ENCODE peak calls at places on chromosomes 1 and 21, in four cellular contexts. B is K562, N is HCT116, C is HepG2. A is an unnamed sample.

GRCh38 chr1:24021403-24022266 is 41.5 kb upstream of the SRSF10 start:
- DNase-seq in B (no peak), N (no peak), C (peak), A (no peak)

GRCh38 chr1:87061742-87062156 is 147.3 kb downstream of the HS2ST1 start:
- DNase-seq in B (no peak), N (no peak), C (no peak), A (no peak)

GRCh38 chr1:99507906-99508732 is 137.8 kb upstream of the PALMD start:
- DNase-seq in B (no peak), N (no peak), C (no peak), A (no peak)

GRCh38 chr1:37484325-37485051 is 10.1 kb downstream of the ZC3H12A start:
- DNase-seq in B (no peak), N (no peak), C (no peak), A (no peak)

GRCh38 chr1:168428063-168428731 is 115.6 kb downstream of the XCL2 start:
- DNase-seq in B (no peak), N (no peak), C (no peak), A (peak)

GRCh38 chr1:235663628-235664027 is 14.0 kb upstream of the GNG4 start:
- DNase-seq in B (no peak), N (no peak), C (no peak), A (no peak)

GRCh38 chr1:53153752-53154151 is 11.3 kb upstream of the SLC1A7 start:
- DNase-seq in B (no peak), N (no peak), C (no peak), A (no peak)

GRCh38 chr1:9689971-9690381 is 38.4 kb downstream of the PIK3CD start:
- DNase-seq in B (peak), N (no peak), C (no peak), A (peak)

GRCh38 chr1:163365186-163365585 is 43.4 kb downstream of the NUF2 start:
- DNase-seq in B (no peak), N (no peak), C (no peak), A (no peak)

GRCh38 chr1:27148591-27148990 is 6.3 kb downstream of the SLC9A1 start:
- DNase-seq in B (no peak), N (no peak), C (no peak), A (no peak)

GRCh38 chr21:29300547-29301138 is 1.9 kb downstream of the BACH1 start:
- DNase-seq in B (no peak), N (no peak), C (no peak), A (no peak)

GRCh38 chr1:104797982-104798381 is 1048.3 kb downstream of the AMY1C start:
- DNase-seq in B (no peak), N (no peak), C (no peak), A (no peak)

GRCh38 chr1:61132176-61133047 is 50.1 kb downstream of the NFIA start:
- DNase-seq in B (no peak), N (no peak), C (no peak), A (no peak)

GRCh38 chr1:4494558-4494957 is 159.9 kb upstream of the AJAP1 start:
- DNase-seq in B (peak), N (no peak), C (no peak), A (peak)

GRCh38 chr1:161440312-161440894 is 64.9 kb upstream of the FCGR2A start:
- DNase-seq in B (peak), N (no peak), C (peak), A (peak)

GRCh38 chr1:194723067-194723466 is 1536.7 kb upstream of the B3GALT2 start:
- DNase-seq in B (no peak), N (no peak), C (no peak), A (no peak)

GRCh38 chr1:52296345-52296744 is 69.7 kb downstream of the CC2D1B start:
- DNase-seq in B (peak), N (peak), C (peak), A (peak)

GRCh38 chr1:244801246-244801645 is 34.2 kb upstream of the COX20 start:
- DNase-seq in B (peak), N (peak), C (peak), A (peak)

GRCh38 chr1:227234998-227235405 is 83.3 kb downstream of the CDC42BPA start:
- DNase-seq in B (peak), N (peak), C (peak), A (peak)

GRCh38 chr1:99173900-99174299 is 90.4 kb upstream of the PLPPR4 start:
- DNase-seq in B (no peak), N (no peak), C (no peak), A (no peak)

GRCh38 chr1:25117233-25117823 is 115.0 kb downstream of the SYF2 start:
- DNase-seq in B (peak), N (peak), C (peak), A (no peak)

GRCh38 chr1:230207598-230207997 is 140.6 kb downstream of the GALNT2 start:
- DNase-seq in B (no peak), N (no peak), C (no peak), A (no peak)
- H3K27ac ChIP-seq in B (no peak), N (no peak), C (no peak), A (no peak)

DNA sequence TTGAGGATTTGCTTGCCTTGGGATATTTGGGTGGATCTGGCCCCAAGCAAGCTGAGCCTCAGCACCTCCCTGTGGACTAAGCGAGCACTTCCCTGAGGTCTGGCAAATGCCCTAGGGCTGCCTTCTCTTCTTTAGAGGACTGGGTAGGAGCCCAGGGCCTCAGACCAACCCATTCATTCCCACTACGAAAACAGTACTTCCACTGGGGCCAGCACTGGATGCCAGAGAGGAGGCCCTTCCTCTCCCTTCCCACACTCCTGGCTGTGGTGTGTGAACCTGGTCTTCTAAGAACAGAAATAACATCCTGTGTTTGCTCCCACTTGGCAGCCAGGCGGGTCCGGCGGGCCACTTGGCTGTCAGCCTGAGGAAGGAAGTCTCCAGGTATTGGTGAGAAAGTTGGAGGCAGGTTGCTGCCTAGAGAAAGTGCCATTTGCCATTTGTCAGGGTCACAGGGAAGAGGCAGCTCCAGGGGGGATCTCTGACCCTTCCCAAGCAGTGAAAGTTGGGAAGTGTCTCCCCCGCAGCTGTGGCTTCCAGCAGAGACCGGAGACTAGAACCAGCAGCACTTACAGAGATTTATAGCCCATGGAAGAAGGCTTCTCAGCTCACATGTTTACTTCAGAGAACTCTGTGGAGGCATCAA is 323.5 kb downstream of the SIPA1L2 start:
- DNase-seq in B (no peak), N (no peak), C (no peak), A (no peak)
- TF ChIP-seq ELF1 in B (no peak), N (no peak), C (no peak), A (no peak)

DNA sequence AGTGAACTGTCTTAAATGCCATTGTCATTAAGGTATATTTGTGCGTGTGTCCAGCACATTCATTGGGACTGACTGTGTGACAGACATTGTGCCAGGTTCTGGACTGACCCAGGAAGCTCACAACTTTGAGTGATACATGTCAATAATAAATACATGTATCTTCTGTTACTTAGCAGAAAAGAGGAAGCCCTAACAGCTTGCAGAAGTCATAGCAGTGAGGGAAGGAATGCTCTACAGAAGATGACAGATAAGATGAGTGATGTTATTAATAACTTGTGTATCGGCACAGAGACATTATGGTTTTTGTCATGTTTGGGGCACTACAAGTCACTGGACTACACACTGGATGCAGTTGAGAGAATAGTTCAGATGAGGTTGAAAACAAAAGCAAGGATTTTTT is 1.2 kb upstream of the SRSF11 start:
- DNase-seq in B (no peak), N (no peak), C (no peak), A (no peak)
- H3K4me2 ChIP-seq in B (peak), N (no peak), C (no peak), A (no peak)

DNA sequence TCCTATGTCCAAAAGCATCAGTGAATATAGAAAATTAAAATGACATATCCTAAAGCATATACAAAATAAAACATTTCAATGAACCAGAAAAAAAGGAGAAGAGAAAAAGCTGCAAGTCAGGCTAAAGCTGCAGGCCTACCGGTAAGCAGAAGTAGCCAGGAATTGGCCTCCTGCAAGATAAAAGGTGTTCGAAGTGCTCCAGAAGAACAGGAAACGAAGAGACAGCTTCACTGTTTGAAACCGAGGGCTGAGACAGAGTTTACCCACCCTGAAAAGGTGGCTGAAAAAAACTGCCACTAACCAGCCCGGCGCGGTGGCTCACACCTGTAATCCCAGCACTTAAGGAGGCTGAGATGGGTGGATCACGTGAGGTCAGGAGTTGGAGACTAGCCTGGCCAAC is 37.4 kb downstream of the NSL1 start:
- DNase-seq in B (no peak), N (no peak), C (no peak), A (no peak)
- H3K27ac ChIP-seq in B (no peak), N (no peak), C (no peak), A (no peak)

A was measured in SK-N-SH.